ENCODE peak calls at places on chromosomes 16 and 17, in four cellular contexts. One of them, this sample, is unnamed.

GRCh38 chr17:58996968-58997367 is 109.7 kb downstream of the TRIM37 start:
- DNase-seq in AG08396: no peak
- DNase-seq in natural killer cell: no peak
- DNase-seq in occipital lobe: no peak
- DNase-seq in this sample: no peak

GRCh38 chr16:1167276-1168107 is 14.6 kb downstream of the CACNA1H start:
- DNase-seq in AG08396: no peak
- DNase-seq in natural killer cell: no peak
- DNase-seq in occipital lobe: peak; percentile 13
- DNase-seq in this sample: peak; percentile 60

GRCh38 chr16:80692270-80692669 is 112.1 kb downstream of the CDYL2 start:
- DNase-seq in AG08396: no peak
- DNase-seq in natural killer cell: no peak
- DNase-seq in occipital lobe: no peak
- DNase-seq in this sample: no peak

GRCh38 chr17:12522743-12523181 is 142.9 kb upstream of the MYOCD start:
- DNase-seq in AG08396: peak; percentile 65
- DNase-seq in natural killer cell: no peak
- DNase-seq in occipital lobe: no peak
- DNase-seq in this sample: peak; percentile 46

GRCh38 chr17:80886641-80887573 is 104.7 kb upstream of the CHMP6 start:
- DNase-seq in AG08396: no peak
- DNase-seq in natural killer cell: no peak
- DNase-seq in occipital lobe: no peak
- DNase-seq in this sample: no peak

GRCh38 chr17:19800571-19800970 is 52.5 kb upstream of the ALDH3A1 start:
- DNase-seq in AG08396: no peak
- DNase-seq in natural killer cell: no peak
- DNase-seq in occipital lobe: no peak
- DNase-seq in this sample: peak; percentile 32

GRCh38 chr17:12365805-12366204 is 299.9 kb upstream of the MYOCD start:
- DNase-seq in AG08396: peak; percentile 39
- DNase-seq in natural killer cell: no peak
- DNase-seq in occipital lobe: no peak
- DNase-seq in this sample: no peak

GRCh38 chr16:56871172-56871593 is 6.2 kb downstream of the SLC12A3 start:
- DNase-seq in AG08396: peak; percentile 72
- DNase-seq in natural killer cell: no peak
- DNase-seq in occipital lobe: no peak
- DNase-seq in this sample: peak; percentile 84

GRCh38 chr17:36647598-36647997 is 46.2 kb downstream of the MRM1 start:
- DNase-seq in AG08396: no peak
- DNase-seq in natural killer cell: no peak
- DNase-seq in occipital lobe: no peak
- DNase-seq in this sample: no peak

GRCh38 chr16:4140652-4141051 is 24.4 kb upstream of the ADCY9 start:
- DNase-seq in AG08396: no peak
- DNase-seq in natural killer cell: no peak
- DNase-seq in occipital lobe: no peak
- DNase-seq in this sample: peak; percentile 19

GRCh38 chr17:42613699-42614295 is 4.3 kb downstream of the TUBG1 start:
- DNase-seq in AG08396: no peak
- DNase-seq in natural killer cell: no peak
- DNase-seq in occipital lobe: no peak
- DNase-seq in this sample: no peak

This sample was measured in myocyte.